ENCODE peak calls at places on chromosomes 11 and 22, in six cellular contexts. R is Peyer's patch, C is heart left ventricle, H is lower leg skin, P is MG63, Z is pancreas. D is an unnamed sample.

GRCh38 chr11:10902756-10903155 is 44.9 kb upstream of the ZBED5 start:
- DNase-seq in R (no peak), C (no peak), H (no peak), P (no peak), Z (no peak), D (no peak)

GRCh38 chr11:1916132-1916985 is 3.1 kb upstream of the TNNT3 start:
- DNase-seq in R (peak), C (peak), H (no peak), P (no peak), Z (no peak), D (no peak)

GRCh38 chr11:45489281-45489906 is 176.0 kb downstream of the CHST1 start:
- DNase-seq in R (peak), C (no peak), H (peak), P (no peak), Z (no peak), D (no peak)

GRCh38 chr11:119618208-119618909 is 110.6 kb downstream of the NECTIN1 start:
- DNase-seq in R (peak), C (peak), H (peak), P (no peak), Z (no peak), D (peak)

GRCh38 chr11:117221775-117222517 is 9.9 kb downstream of the PCSK7 start:
- DNase-seq in R (peak), C (peak), H (peak), P (peak), Z (peak), D (no peak)

GRCh38 chr11:27013741-27014415 is 20.0 kb downstream of the FIBIN start:
- DNase-seq in R (no peak), C (no peak), H (no peak), P (no peak), Z (no peak), D (no peak)

GRCh38 chr11:92277871-92278270 is 53.3 kb downstream of the FAT3 start:
- DNase-seq in R (no peak), C (no peak), H (no peak), P (no peak), Z (no peak), D (no peak)

GRCh38 chr11:92540113-92540512 is 315.5 kb downstream of the FAT3 start:
- DNase-seq in R (no peak), C (no peak), H (no peak), P (no peak), Z (no peak), D (no peak)

GRCh38 chr22:26527574-26528465 is 15.5 kb upstream of the TFIP11 start:
- DNase-seq in R (no peak), C (peak), H (no peak), P (no peak), Z (no peak), D (peak)

GRCh38 chr11:87726511-87726910 is 448.7 kb downstream of the RAB38 start:
- DNase-seq in R (no peak), C (no peak), H (no peak), P (no peak), Z (no peak), D (no peak)

GRCh38 chr11:69035150-69035958 is 13.4 kb upstream of the TPCN2 start:
- DNase-seq in R (no peak), C (no peak), H (no peak), P (no peak), Z (no peak), D (no peak)

GRCh38 chr11:92302766-92303165 is 78.1 kb downstream of the FAT3 start:
- DNase-seq in R (no peak), C (no peak), H (no peak), P (no peak), Z (no peak), D (no peak)

GRCh38 chr11:134639586-134640330 is 227.7 kb upstream of the B3GAT1 start:
- DNase-seq in R (peak), C (no peak), H (peak), P (peak), Z (no peak), D (no peak)

GRCh38 chr11:61362542-61362875 is 335 bp downstream of the TMEM138 start:
- DNase-seq in R (no peak), C (no peak), H (no peak), P (peak), Z (no peak), D (peak)

GRCh38 chr11:17783878-17784277 is 49.3 kb downstream of the KCNC1 start:
- DNase-seq in R (no peak), C (no peak), H (no peak), P (no peak), Z (no peak), D (no peak)

GRCh38 chr11:64076764-64077163 is 41.0 kb downstream of the FLRT1 start:
- DNase-seq in R (no peak), C (no peak), H (no peak), P (no peak), Z (no peak), D (no peak)

DNA sequence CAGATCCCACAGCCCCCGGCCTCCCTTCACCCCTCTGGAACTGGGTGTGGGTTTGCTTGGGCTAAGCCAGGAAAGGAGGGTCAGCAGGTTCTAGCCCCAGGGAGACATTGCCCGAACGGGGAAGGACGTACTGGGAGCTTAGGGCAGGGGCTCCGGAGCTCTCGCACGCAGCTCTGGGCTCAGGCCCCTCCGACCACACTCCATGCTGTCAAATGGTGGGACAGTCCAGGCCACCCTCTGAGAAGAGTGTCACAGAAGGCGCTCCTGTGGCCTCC is 13.3 kb upstream of the TEF start:
- DNase-seq in R (no peak), C (no peak), H (no peak), P (no peak), Z (no peak), D (no peak)
- H3K4me3 ChIP-seq in R (no peak), C (no peak), H (no peak), P (no peak), Z (peak), D (no peak)

DNA sequence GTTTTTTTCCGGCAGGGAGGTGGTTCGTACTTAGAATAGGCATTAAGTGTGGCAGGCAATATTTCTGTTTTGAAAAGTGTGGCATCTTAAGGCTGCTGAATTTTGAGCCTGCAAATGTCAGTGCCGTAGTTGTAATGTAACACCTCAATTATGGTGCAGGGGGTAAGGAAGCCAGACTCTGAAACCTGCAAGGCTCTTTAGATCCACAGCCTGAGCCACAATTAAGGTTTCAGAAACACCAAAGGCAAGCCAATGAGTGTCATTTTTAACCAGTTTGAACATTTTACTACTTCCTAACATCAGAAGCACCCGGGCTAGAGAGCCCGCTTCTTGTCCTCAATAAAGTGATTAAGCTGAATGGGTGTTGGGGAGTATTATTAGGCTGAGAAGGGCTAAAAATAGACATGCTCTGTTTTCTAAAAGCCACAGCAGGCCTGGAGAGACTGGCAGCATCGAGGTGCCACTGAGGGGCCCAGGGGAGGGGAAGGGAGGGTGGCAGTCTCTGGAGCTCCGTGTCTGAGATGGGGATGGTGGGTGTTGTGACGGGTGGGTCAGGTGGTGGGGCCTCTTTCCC is 113.4 kb downstream of the ZBTB16 start:
- DNase-seq in R (no peak), C (peak), H (no peak), P (no peak), Z (no peak), D (no peak)
- H3K4me3 ChIP-seq in R (no peak), C (no peak), H (no peak), P (no peak), Z (no peak), D (no peak)

DNA sequence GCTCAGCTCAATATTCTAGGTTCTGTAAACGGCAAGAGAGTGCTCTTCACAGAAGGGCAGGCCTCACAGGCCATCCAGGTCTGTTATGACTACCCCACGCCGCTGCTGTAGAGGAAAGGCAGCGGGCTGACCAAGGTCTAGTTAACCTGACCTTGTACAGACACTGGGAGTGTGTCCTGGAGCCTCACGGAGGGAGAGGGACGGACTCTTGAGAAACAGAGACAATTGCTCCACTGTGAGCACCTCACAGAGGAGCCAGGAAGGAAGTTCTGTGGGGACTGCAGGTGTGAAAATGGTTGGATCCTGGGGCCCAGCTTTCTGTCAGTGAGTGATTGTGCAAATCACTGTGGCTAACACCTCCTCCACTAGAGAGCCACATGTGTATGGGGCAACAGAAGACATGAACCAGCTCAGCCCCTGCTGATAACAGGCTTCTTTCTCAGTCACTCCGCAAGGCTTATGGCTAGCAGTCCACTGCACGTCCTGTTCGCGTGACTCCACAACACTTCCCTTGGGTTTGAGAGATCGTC is 31.4 kb upstream of the YPEL1 start:
- DNase-seq in R (no peak), C (no peak), H (no peak), P (no peak), Z (no peak), D (no peak)
- H3K4me3 ChIP-seq in R (no peak), C (no peak), H (no peak), P (no peak), Z (no peak), D (no peak)

DNA sequence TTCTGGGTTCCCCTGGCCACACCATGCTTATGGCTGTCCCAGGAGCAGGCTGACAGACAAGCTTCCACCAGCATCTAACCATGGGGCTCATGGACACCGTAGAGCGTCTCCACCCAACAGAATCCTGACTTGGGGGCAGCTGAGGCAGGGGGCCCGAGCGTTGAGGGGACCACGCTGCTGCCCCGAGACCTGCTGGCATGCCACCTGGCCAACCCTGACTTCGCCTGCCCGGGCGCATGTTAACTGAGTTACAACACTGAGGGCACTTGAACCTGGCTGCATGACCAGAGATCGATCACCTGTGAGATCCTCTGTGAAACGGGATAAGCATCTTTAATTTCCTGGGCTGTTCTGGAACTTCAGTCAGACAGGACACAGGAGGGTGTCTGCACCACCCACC is 13.7 kb downstream of the PPM1F start:
- DNase-seq in R (no peak), C (no peak), H (no peak), P (no peak), Z (no peak), D (no peak)
- H3K4me3 ChIP-seq in R (no peak), C (peak), H (no peak), P (no peak), Z (no peak), D (no peak)

DNA sequence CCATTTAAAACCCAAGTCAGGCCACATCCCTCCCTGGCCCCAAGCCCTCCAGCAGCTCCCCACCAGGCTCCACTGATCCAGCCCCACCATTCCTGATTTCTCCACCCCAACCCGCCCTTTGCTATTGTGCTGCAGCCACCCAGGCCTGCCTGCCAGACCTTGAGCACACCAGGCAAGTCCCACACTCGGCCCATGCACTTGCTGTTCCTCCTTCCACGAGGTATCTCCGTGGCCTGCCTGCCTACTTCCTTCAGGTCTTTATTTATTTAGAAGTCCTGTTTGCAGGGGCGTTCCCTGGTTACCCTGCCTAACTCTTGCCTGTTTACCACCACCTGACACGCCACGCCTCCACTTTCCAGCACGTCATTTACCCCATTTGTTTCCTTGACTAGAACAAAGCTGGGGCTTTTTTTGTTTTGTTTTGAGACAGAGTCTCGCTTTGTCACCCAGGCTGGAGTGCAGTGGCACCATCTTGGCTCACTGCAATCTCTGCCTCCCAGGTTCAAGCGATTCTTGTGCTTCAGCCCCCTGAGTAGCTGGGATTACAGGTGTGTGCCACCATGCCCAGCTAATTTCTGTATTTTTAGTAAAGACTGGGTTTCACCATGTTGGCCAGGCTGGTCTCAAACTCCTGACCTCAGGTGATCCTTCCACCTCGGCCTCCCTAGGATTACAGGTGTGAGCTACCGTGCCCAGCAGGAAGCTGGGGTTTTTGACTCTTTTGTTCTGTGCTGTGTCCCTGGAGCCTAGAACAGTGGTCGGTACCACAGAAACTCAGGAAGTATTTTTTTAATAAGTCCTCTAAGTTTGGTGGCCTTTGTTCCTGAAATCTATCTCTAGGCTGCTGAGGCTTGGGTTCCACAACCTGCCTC is 6.7 kb downstream of the CENPM start:
- DNase-seq in R (peak), C (no peak), H (peak), P (no peak), Z (no peak), D (no peak)
- H3K4me3 ChIP-seq in R (peak), C (no peak), H (no peak), P (no peak), Z (no peak), D (no peak)

D was measured in HAP-1.